ENCODE peak calls at places on chromosomes 5 and 9, in four cellular contexts. V is suprapubic skin, L is K562, Z is sigmoid colon. Q is an unnamed sample.
A peak's percentile ranks its signal among the peaks of the same experiment; 100 is the strongest.

GRCh38 chr5:36610629-36611028 is 4.2 kb downstream of the SLC1A3 start:
- DNase-seq in V (no peak), L (no peak), Z (no peak), Q (no peak)

GRCh38 chr5:140672455-140673186 is 755 bp downstream of the DND1 start:
- DNase-seq in V (no peak), L (no peak), Z (no peak), Q (no peak)

GRCh38 chr5:137842296-137842695 is 25.4 kb upstream of the MYOT start:
- DNase-seq in V (no peak), L (no peak), Z (no peak), Q (no peak)

GRCh38 chr9:87497604-87498045 is at the start of gene DAPK1:
- DNase-seq in V (no peak), L (peak; percentile 77), Z (peak; percentile 83), Q (no peak)

GRCh38 chr5:9456435-9457042 is 89.3 kb downstream of the SEMA5A start:
- DNase-seq in V (no peak), L (no peak), Z (no peak), Q (peak; percentile 10)

GRCh38 chr9:8457050-8457449 is 657.5 kb upstream of the DMAC1 start:
- DNase-seq in V (no peak), L (no peak), Z (no peak), Q (no peak)

GRCh38 chr9:115164511-115164974 is 46.6 kb upstream of the TNC start:
- DNase-seq in V (peak; percentile 64), L (no peak), Z (no peak), Q (no peak)

GRCh38 chr5:66840527-66841013 is 244.4 kb downstream of the MAST4 start:
- DNase-seq in V (no peak), L (no peak), Z (no peak), Q (no peak)

GRCh38 chr5:153748823-153749222 is 258.4 kb downstream of the GRIA1 start:
- DNase-seq in V (no peak), L (no peak), Z (no peak), Q (peak; percentile 39)

GRCh38 chr5:125526940-125527339 is 780.5 kb upstream of the ZNF608 start:
- DNase-seq in V (no peak), L (no peak), Z (peak; percentile 59), Q (no peak)

GRCh38 chr5:170642066-170642735 is 138.4 kb downstream of the KCNIP1 start:
- DNase-seq in V (no peak), L (no peak), Z (peak; percentile 48), Q (no peak)

GRCh38 chr9:135835131-135835530 is 72.2 kb downstream of the CAMSAP1 start:
- DNase-seq in V (no peak), L (no peak), Z (no peak), Q (no peak)

GRCh38 chr5:62342476-62342837 is 36.5 kb downstream of the KIF2A start:
- DNase-seq in V (no peak), L (no peak), Z (no peak), Q (no peak)

GRCh38 chr5:174091006-174091578 is 45.6 kb downstream of the NSG2 start:
- DNase-seq in V (no peak), L (no peak), Z (no peak), Q (no peak)

GRCh38 chr9:135729480-135729879 is 27.5 kb downstream of the KCNT1 start:
- DNase-seq in V (no peak), L (no peak), Z (no peak), Q (no peak)

GRCh38 chr5:142684508-142685031 is 1.3 kb downstream of the FGF1 start:
- DNase-seq in V (no peak), L (no peak), Z (no peak), Q (no peak)

DNA sequence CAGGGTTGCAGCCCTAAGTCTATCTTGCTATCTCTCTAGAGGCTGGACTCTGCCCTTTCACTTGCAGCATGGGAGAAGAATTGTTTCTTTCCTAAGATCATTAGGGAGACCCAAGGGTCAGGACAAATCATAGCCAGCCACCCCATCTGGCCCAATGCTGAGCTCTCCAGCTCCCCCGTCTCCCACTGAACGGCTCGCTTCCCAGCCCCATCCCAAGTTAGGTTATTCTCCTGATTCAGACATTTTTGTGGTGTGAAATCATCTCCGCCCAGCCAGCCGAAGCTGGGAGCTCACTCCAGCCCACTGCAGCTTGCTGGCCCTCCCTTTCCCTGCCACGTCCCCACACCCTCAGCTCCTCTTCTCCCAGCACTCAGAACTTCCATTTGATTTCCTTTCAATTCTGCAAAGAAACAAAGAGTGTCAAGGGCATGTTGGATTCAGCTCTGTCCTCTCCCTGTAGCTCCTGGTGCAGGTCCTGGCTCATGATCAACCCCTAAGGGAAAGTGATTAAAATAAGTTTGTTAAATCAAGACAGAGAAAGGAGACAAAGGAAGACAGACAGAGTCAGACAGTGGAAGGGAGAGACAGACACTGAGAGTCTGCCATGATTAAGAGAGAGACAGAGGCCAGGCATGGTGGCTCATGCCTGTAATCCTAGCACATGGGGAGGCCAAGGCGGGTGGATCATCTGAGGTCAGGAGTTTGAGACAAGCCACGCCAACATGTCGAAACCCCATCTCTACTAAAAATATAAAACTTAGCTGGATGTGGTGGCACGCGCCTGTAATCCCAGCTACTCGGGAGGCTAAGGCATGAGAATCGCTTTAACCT is 12.6 kb upstream of the SPARC start:
- DNase-seq in V (peak; percentile 80), L (no peak), Z (peak; percentile 88), Q (no peak)
- TF ChIP-seq POLR2A in V (no peak), L (no peak), Z (peak; percentile 18), Q (no peak)

DNA sequence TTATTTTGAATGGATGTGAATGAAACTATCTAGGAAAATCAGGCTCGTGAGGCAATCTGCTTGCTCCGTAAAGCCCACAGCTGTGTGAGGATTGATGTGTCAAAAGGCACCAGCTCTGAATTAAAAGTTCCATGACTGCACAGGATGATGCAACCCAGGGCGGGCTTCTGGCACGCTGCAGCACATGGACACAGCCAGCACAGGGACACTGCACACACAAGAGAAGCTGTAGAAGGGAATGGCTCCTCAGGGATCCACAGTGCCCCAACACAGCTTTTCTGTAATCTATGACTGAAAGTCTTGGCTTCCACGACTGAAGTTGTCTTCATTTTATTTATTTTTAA is 151.0 kb downstream of the GCNT1 start:
- DNase-seq in V (peak; percentile 91), L (no peak), Z (peak; percentile 91), Q (peak; percentile 93)
- TF ChIP-seq POLR2AphosphoS5 in V (peak; percentile 69), L (no peak), Z (peak; percentile 69), Q (peak; percentile 78)

GRCh38 chr9:130890869-130891698 is 5.5 kb downstream of the QRFP start:
- DNase-seq in V (no peak), L (peak; percentile 58), Z (no peak), Q (no peak)
- TF ChIP-seq POLR2A in V (no peak), L (no peak), Z (no peak), Q (no peak)

GRCh38 chr9:79107911-79108676 is 463.7 kb upstream of the TLE4 start:
- DNase-seq in V (no peak), L (no peak), Z (no peak), Q (no peak)
- TF ChIP-seq POLR2AphosphoS5 in V (no peak), L (no peak), Z (no peak), Q (no peak)

DNA sequence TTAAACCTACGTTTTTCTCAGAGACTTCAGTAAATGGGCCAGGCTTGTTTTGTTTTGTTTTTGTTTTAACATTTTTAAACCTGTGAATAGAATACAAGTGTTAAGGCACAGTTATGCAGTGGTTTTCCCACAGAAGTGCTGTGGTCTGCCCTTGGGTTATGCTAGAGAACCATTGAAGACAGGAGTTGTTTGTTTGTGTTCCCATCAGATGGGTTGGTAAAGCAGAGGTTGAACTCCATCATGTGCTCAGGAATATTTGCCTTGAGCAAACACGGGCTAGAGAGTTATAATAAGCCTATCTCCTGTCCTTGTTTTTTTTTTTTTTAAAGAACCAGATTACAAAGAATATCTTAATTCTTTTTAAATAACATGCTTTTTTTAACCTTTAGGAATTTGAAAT is 28.5 kb downstream of the RHOBTB3 start:
- DNase-seq in V (no peak), L (no peak), Z (no peak), Q (no peak)
- TF ChIP-seq POLR2A in V (no peak), L (no peak), Z (no peak), Q (no peak)

GRCh38 chr9:15492485-15493150 is 18.2 kb downstream of the PSIP1 start:
- DNase-seq in V (no peak), L (no peak), Z (no peak), Q (no peak)
- TF ChIP-seq POLR2AphosphoS5 in V (no peak), L (no peak), Z (no peak), Q (no peak)

GRCh38 chr9:20599195-20599594 is 23.1 kb downstream of the MLLT3 start:
- DNase-seq in V (no peak), L (no peak), Z (no peak), Q (no peak)
- TF ChIP-seq POLR2A in V (no peak), L (no peak), Z (no peak), Q (no peak)

DNA sequence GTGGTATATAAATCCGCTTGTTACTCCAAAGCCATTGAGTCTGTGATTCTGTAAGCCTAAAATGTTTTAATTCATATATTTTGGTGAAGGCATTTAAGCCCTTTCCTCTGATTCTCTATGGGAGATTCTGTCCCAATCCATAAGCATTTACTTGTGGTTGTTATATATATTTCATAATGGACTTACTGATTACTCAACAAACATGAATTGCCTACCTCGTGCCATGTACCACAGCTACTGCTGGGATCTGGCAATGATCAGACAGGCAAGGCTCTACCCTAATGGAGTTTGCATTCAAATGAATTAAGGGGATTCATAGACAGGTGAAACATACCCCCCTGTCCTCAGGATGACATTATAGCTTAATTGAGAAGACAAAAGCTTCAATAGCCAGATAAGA is 54.5 kb downstream of the C9orf152 start:
- DNase-seq in V (no peak), L (no peak), Z (no peak), Q (no peak)
- TF ChIP-seq POLR2AphosphoS5 in V (no peak), L (no peak), Z (no peak), Q (no peak)

DNA sequence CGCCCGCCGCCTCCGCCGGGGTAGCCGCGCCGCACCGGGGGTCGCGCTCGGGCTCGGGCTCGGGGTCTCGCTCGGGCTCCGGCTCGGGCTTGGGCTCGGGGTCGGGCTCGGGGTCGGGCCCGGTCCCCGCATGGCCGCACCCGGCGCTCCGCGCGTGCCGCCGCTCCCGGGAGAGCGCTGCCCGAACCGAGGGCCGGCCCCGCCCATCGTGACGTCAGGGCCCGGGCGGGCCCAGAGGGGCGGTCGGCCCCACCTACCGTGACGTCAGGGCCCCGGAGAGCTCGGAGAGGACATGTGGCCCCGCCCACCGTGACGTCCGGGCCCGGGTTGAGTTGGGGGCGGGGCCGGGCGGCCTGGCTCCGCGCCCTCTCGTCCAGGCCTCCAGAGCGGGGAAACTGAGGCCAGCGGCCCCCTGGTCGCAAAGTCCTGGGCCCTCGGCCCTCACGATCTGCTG is at the start of gene NSMF:
- DNase-seq in V (peak; percentile 95), L (peak; percentile 99), Z (peak; percentile 98), Q (peak; percentile 97)
- TF ChIP-seq POLR2A in V (peak; percentile 71), L (peak; percentile 13), Z (no peak), Q (peak; percentile 22)